ENCODE peak calls at places on chromosomes 13 and 19, in ten cellular contexts. Z is MM.1S; A is foreskin keratinocyte; R is naive thymus-derived CD4-positive, alpha-beta T cell; S is CD4-positive, CD25-positive, alpha-beta regulatory T cell; X is left ventricle myocardium inferior; H is stomach; Q is small intestine; C is CD8-positive, alpha-beta T cell; W is gastrocnemius medialis. L is an unnamed sample. For H3K4me1, the result is how much of the 10 kb centered on the place peaks cover.

GRCh38 chr13:106464076-106464475 is 71.4 kb downstream of the EFNB2 start:
- DNase-seq in Z (no peak), A (no peak), R (no peak), S (no peak), X (no peak), H (no peak), Q (no peak), C (no peak), W (no peak), L (no peak)

GRCh38 chr13:76019421-76020044 is 383.4 kb downstream of the LMO7 start:
- DNase-seq in Z (no peak), A (no peak), R (no peak), S (no peak), X (peak), H (no peak), Q (peak), C (no peak), W (no peak), L (peak)

GRCh38 chr13:35953537-35954206 is 177.5 kb downstream of the DCLK1 start:
- DNase-seq in Z (peak), A (no peak), R (no peak), S (no peak), X (peak), H (peak), Q (peak), C (no peak), W (peak), L (peak)

GRCh38 chr13:94515352-94515751 is 35.9 kb upstream of the DCT start:
- DNase-seq in Z (no peak), A (no peak), R (no peak), S (no peak), X (no peak), H (no peak), Q (no peak), C (no peak), W (no peak), L (no peak)

GRCh38 chr13:68369739-68370138 is 1139.6 kb upstream of the PCDH9 start:
- DNase-seq in Z (no peak), A (no peak), R (no peak), S (no peak), X (no peak), H (no peak), Q (no peak), C (no peak), W (no peak), L (no peak)

GRCh38 chr13:51614350-51614786 is 30.1 kb downstream of the WDFY2 start:
- DNase-seq in Z (no peak), A (no peak), R (peak), S (peak), X (no peak), H (no peak), Q (peak), C (peak), W (peak), L (peak)

GRCh38 chr19:16370671-16371391 is 46.2 kb downstream of the KLF2 start:
- DNase-seq in Z (no peak), A (no peak), R (peak), S (peak), X (peak), H (no peak), Q (no peak), C (peak), W (no peak), L (no peak)

GRCh38 chr19:5985098-5985783 is 7.3 kb upstream of the RANBP3 start:
- DNase-seq in Z (no peak), A (peak), R (no peak), S (no peak), X (no peak), H (no peak), Q (no peak), C (no peak), W (no peak), L (no peak)

GRCh38 chr13:100836696-100837095 is 162.1 kb upstream of the TMTC4 start:
- DNase-seq in Z (no peak), A (no peak), R (no peak), S (no peak), X (no peak), H (no peak), Q (no peak), C (no peak), W (no peak), L (peak)

GRCh38 chr13:59337070-59337469 is 826.7 kb downstream of the DIAPH3 start:
- DNase-seq in Z (no peak), A (no peak), R (no peak), S (no peak), X (no peak), H (no peak), Q (no peak), C (no peak), W (no peak), L (no peak)

GRCh38 chr13:91292630-91293221 is 54.8 kb upstream of the MIR17HG start:
- DNase-seq in Z (no peak), A (no peak), R (no peak), S (no peak), X (no peak), H (no peak), Q (no peak), C (no peak), W (no peak), L (no peak)

GRCh38 chr13:26679945-26680516 is 80.6 kb downstream of the GPR12 start:
- DNase-seq in Z (no peak), A (no peak), R (no peak), S (no peak), X (no peak), H (no peak), Q (no peak), C (no peak), W (no peak), L (no peak)

GRCh38 chr13:109747524-109747923 is 38.9 kb downstream of the IRS2 start:
- DNase-seq in Z (no peak), A (no peak), R (no peak), S (no peak), X (no peak), H (no peak), Q (no peak), C (no peak), W (no peak), L (no peak)

GRCh38 chr19:56841194-56841546 is 644 bp upstream of the PEG3 start:
- DNase-seq in Z (no peak), A (no peak), R (no peak), S (no peak), X (no peak), H (no peak), Q (no peak), C (no peak), W (no peak), L (no peak)

GRCh38 chr19:49468746-49469447 is 5.1 kb upstream of the FLT3LG start:
- DNase-seq in Z (peak), A (no peak), R (peak), S (peak), X (peak), H (peak), Q (peak), C (peak), W (peak), L (no peak)

GRCh38 chr19:48553676-48554384 is 1.9 kb downstream of the SULT2B1 start:
- DNase-seq in Z (no peak), A (no peak), R (no peak), S (no peak), X (no peak), H (peak), Q (peak), C (no peak), W (no peak), L (peak)

GRCh38 chr13:106548064-106548696 is 12.7 kb upstream of the EFNB2 start:
- DNase-seq in Z (no peak), A (no peak), R (no peak), S (no peak), X (no peak), H (no peak), Q (no peak), C (no peak), W (no peak), L (no peak)

GRCh38 chr13:86725105-86725504 is 925.9 kb upstream of the SLITRK6 start:
- DNase-seq in Z (no peak), A (no peak), R (no peak), S (no peak), X (no peak), H (no peak), Q (no peak), C (no peak), W (no peak), L (no peak)

GRCh38 chr13:71067164-71067815 is 799.7 kb downstream of the DACH1 start:
- DNase-seq in Z (no peak), A (no peak), R (no peak), S (no peak), X (no peak), H (no peak), Q (peak), C (no peak), W (no peak), L (no peak)

GRCh38 chr13:78611040-78611439 is 7.7 kb upstream of the POU4F1 start:
- DNase-seq in Z (no peak), A (no peak), R (no peak), S (no peak), X (no peak), H (no peak), Q (no peak), C (no peak), W (no peak), L (no peak)

GRCh38 chr13:71477735-71478134 is 389.3 kb downstream of the DACH1 start:
- DNase-seq in Z (no peak), A (no peak), R (no peak), S (no peak), X (no peak), H (no peak), Q (no peak), C (no peak), W (no peak), L (no peak)

GRCh38 chr13:91384891-91385290 is 13.5 kb upstream of the GPC5 start:
- DNase-seq in Z (no peak), A (no peak), R (no peak), S (no peak), X (no peak), H (no peak), Q (no peak), C (no peak), W (no peak), L (no peak)

GRCh38 chr13:35917942-35918645 is 213.1 kb downstream of the DCLK1 start:
- DNase-seq in Z (no peak), A (no peak), R (no peak), S (no peak), X (no peak), H (no peak), Q (no peak), C (no peak), W (no peak), L (no peak)

GRCh38 chr19:35224681-35225604 is 3.6 kb downstream of the FAM187B start:
- DNase-seq in Z (no peak), A (no peak), R (no peak), S (no peak), X (no peak), H (no peak), Q (peak), C (no peak), W (no peak), L (no peak)

GRCh38 chr13:50033696-50034095 is 18.5 kb downstream of the KCNRG start:
- DNase-seq in Z (no peak), A (no peak), R (no peak), S (no peak), X (no peak), H (no peak), Q (no peak), C (no peak), W (no peak), L (no peak)

GRCh38 chr19:49875801-49876421 is 1.2 kb downstream of the AKT1S1 start:
- DNase-seq in Z (peak), A (no peak), R (peak), S (no peak), X (peak), H (no peak), Q (no peak), C (peak), W (peak), L (peak)

GRCh38 chr13:26509491-26509890 is 48.0 kb upstream of the WASF3 start:
- DNase-seq in Z (no peak), A (no peak), R (no peak), S (no peak), X (no peak), H (no peak), Q (no peak), C (no peak), W (no peak), L (no peak)

GRCh38 chr19:46107371-46107770 is 17.1 kb downstream of the IGFL3 start:
- DNase-seq in Z (no peak), A (no peak), R (no peak), S (no peak), X (no peak), H (no peak), Q (no peak), C (no peak), W (no peak), L (no peak)

GRCh38 chr13:29594710-29595379 is 643 bp downstream of the SLC7A1 start:
- DNase-seq in Z (no peak), A (no peak), R (peak), S (peak), X (peak), H (peak), Q (peak), C (peak), W (peak), L (peak)

GRCh38 chr19:46372901-46373572 is 26.1 kb downstream of the PPP5C start:
- DNase-seq in Z (no peak), A (peak), R (no peak), S (no peak), X (no peak), H (no peak), Q (no peak), C (no peak), W (no peak), L (no peak)

GRCh38 chr13:46160474-46161066 is 21.4 kb downstream of the LCP1 start:
- DNase-seq in Z (no peak), A (no peak), R (peak), S (peak), X (no peak), H (no peak), Q (peak), C (no peak), W (no peak), L (peak)

GRCh38 chr13:35818577-35819165 is 312.5 kb downstream of the DCLK1 start:
- DNase-seq in Z (peak), A (no peak), R (no peak), S (no peak), X (no peak), H (no peak), Q (peak), C (no peak), W (no peak), L (no peak)

GRCh38 chr19:5943623-5944022 is 29.6 kb downstream of the CAPS start:
- DNase-seq in Z (no peak), A (no peak), R (no peak), S (no peak), X (no peak), H (no peak), Q (no peak), C (no peak), W (no peak), L (no peak)

DNA sequence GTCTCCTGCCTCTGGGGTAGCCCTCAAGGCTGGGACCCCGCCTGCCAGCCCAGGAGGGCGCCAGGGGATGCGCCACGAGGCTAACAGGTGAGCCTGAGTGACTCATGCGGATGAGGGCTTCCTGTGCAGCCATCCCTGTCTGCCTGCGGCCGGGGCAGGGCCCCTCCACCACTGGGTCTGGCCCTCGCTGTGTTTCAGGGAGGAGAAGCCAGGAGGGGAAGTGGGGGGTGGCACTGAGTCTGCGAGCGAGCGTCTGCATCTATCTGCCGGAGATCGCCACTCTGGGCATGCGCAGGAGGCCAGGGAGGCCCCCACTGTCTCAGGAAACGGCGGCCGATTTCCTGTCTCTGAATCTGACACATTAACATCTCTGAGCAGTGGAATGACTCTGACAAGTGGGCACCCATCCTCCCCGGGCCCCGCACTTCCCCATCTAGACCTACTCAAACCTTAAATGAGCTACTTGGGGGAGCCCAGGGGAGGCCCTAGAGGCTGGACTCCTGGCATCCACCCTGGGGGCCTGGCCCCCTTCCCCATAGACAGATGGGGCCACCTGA is 19.7 kb downstream of the RFX1 start:
- DNase-seq in Z (peak), A (peak), R (peak), S (peak), X (peak), H (peak), Q (peak), C (peak), W (peak), L (peak)
- H3K4me1 ChIP-seq in Z (under half), A (under half), R (under half), S (half or more), X (under half), H (under half), Q (under half), C (half or more), W (under half), L (under half)

GRCh38 chr19:38277969-38278680 is 13.8 kb downstream of the SPINT2 start:
- DNase-seq in Z (no peak), A (no peak), R (no peak), S (no peak), X (peak), H (peak), Q (peak), C (no peak), W (no peak), L (no peak)

GRCh38 chr19:38274734-38275133 is 10.4 kb downstream of the SPINT2 start:
- DNase-seq in Z (no peak), A (no peak), R (no peak), S (no peak), X (peak), H (no peak), Q (peak), C (no peak), W (no peak), L (no peak)

GRCh38 chr19:38278751-38279150 is 14.4 kb downstream of the SPINT2 start:
- DNase-seq in Z (no peak), A (no peak), R (no peak), S (no peak), X (no peak), H (no peak), Q (no peak), C (no peak), W (no peak), L (no peak)

GRCh38 chr19:38277549-38277948 is 13.2 kb downstream of the SPINT2 start:
- DNase-seq in Z (no peak), A (no peak), R (no peak), S (no peak), X (no peak), H (no peak), Q (no peak), C (no peak), W (no peak), L (no peak)

DNA sequence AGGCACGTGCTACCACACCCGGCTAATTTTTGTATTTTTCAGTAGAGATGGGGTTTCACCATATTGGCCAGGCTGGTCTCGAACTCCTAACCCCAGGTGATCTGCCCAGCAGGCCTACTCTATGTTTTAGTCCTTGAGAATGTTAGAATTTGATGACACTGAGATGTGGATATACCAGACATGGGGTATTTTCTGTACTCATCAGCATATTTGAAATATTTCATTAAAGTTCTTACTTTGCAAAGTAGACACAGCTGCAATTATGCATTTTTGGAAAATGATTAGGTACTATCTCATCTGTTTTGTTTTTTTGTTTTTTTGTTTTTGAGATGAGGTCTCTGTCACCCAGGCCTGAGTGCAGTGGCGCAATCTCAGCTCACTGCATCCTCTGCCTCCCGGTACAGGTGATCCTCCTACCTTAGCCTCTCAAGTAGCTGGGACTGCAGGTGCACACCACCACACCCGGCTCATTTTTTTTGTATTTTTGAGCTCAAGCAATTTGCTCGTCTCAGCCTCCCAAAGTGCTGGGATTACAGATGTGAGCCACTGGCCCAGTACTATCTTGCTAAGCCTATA is 12.7 kb downstream of the SPINT2 start:
- DNase-seq in Z (no peak), A (no peak), R (no peak), S (no peak), X (no peak), H (no peak), Q (no peak), C (no peak), W (no peak), L (no peak)
- H3K4me1 ChIP-seq in Z (under half), A (under half), R (under half), S (under half), X (half or more), H (half or more), Q (under half), C (under half), W (under half), L (under half)

DNA sequence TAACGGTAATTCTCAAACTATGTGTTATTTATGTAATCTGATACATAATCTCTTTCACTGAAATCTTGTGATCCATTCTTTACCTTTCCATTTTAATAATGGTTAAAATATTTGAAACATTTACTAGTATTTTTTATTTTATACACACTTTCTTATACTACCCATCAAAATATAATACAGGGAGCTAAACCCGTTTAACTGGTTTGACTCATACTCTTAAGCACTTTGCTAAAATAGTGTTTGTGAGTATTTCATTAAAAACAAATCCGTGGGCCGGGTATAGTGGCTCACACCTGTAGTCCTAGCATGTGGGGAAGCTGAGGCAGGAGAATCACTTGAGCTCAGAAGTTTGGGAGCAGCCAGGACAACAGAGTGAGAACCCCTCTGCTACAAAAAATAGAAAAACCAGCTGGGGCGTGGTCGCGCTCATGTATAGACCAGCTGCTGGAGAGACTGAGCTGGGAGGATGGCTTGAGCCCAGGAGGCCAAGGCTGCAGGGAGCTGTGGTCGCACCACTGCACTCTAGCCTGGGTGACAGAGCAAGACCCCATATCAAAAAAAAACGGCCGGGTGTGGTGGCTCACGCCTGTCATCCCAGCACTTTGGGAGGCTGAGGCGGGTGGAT is 43.8 kb upstream of the DCUN1D2 start:
- DNase-seq in Z (no peak), A (no peak), R (no peak), S (no peak), X (no peak), H (no peak), Q (no peak), C (no peak), W (no peak), L (no peak)
- H3K4me1 ChIP-seq in Z (under half), A (under half), R (under half), S (under half), X (under half), H (under half), Q (under half), C (under half), W (under half), L (under half)

GRCh38 chr13:33263976-33264619 is 21.5 kb downstream of the STARD13 start:
- DNase-seq in Z (no peak), A (no peak), R (no peak), S (no peak), X (no peak), H (no peak), Q (no peak), C (no peak), W (peak), L (no peak)

GRCh38 chr13:33262069-33262487 is 23.5 kb downstream of the STARD13 start:
- DNase-seq in Z (no peak), A (peak), R (no peak), S (no peak), X (no peak), H (no peak), Q (peak), C (no peak), W (no peak), L (peak)

GRCh38 chr13:33263484-33263883 is 22.1 kb downstream of the STARD13 start:
- DNase-seq in Z (no peak), A (no peak), R (no peak), S (no peak), X (no peak), H (no peak), Q (no peak), C (no peak), W (no peak), L (no peak)

GRCh38 chr13:33262554-33262953 is 23.0 kb downstream of the STARD13 start:
- DNase-seq in Z (no peak), A (no peak), R (no peak), S (no peak), X (no peak), H (no peak), Q (peak), C (no peak), W (no peak), L (no peak)

DNA sequence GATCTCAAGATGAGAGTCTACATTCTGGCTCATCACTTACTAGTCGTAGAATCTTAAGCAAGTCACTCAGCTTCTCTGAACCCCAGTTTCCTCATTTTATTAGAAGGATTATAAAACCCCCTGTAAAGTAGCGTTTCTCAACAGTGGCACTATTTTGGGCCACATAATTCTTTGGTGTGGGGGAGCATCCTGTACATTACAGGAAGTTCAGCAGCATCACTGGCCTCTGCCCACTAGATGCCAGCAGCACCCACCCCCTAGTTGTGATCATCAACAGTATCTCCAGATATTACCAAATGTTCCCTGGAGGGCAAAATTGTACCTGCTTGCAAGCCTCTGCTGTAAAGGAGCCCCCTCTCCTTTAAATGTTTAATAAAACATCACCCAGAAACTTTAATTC is 22.6 kb downstream of the STARD13 start:
- DNase-seq in Z (no peak), A (no peak), R (no peak), S (no peak), X (no peak), H (no peak), Q (no peak), C (no peak), W (no peak), L (no peak)
- H3K4me1 ChIP-seq in Z (under half), A (under half), R (under half), S (under half), X (half or more), H (under half), Q (under half), C (under half), W (half or more), L (under half)